ENCODE peak calls at places on chromosomes 13 and 19, in six cellular contexts. B is GM23248; F is CD4-positive, alpha-beta memory T cell; W is NB4; Z is GM13977; C is RCC 7860. T is an unnamed sample.

GRCh38 chr19:34831714-34832113 is 58.7 kb upstream of the ZNF599 start:
- DNase-seq in W (no peak), B (no peak), C (no peak), Z (no peak), F (no peak), T (no peak)

GRCh38 chr19:6108721-6109633 is 1.3 kb downstream of the RFX2 start:
- DNase-seq in Z (no peak), F (peak; percentile 72), B (peak; percentile 83), W (peak; percentile 51), C (no peak), T (no peak)

GRCh38 chr13:113231306-113232207 is 22.1 kb downstream of the CUL4A start:
- DNase-seq in B (no peak), C (no peak), F (no peak), W (no peak), Z (no peak), T (no peak)

GRCh38 chr19:35466259-35466658 is 18.2 kb downstream of the FFAR2 start:
- DNase-seq in W (no peak), C (no peak), F (no peak), B (no peak), Z (no peak), T (no peak)

GRCh38 chr19:43420954-43421353 is 6.3 kb downstream of the TEX101 start:
- DNase-seq in W (no peak), C (no peak), B (no peak), F (no peak), Z (no peak), T (no peak)

GRCh38 chr19:4347521-4347920 is 4.2 kb downstream of the MPND start:
- DNase-seq in C (no peak), W (no peak), Z (no peak), B (no peak), F (no peak), T (no peak)

GRCh38 chr19:54209748-54210494 is 9.3 kb downstream of the RPS9 start:
- DNase-seq in B (peak; percentile 96), W (peak; percentile 52), F (peak; percentile 27), Z (no peak), C (peak; percentile 95), T (peak; percentile 57)

GRCh38 chr19:15115080-15115479 is 7.9 kb downstream of the SYDE1 start:
- DNase-seq in C (no peak), B (no peak), F (no peak), W (no peak), Z (no peak), T (no peak)

GRCh38 chr13:108154421-108154858 is 60.9 kb downstream of the LIG4 start:
- DNase-seq in Z (no peak), F (no peak), C (no peak), B (no peak), W (no peak), T (no peak)

GRCh38 chr19:38036707-38037106 is 129.7 kb downstream of the SIPA1L3 start:
- DNase-seq in Z (no peak), F (no peak), W (no peak), B (no peak), C (no peak), T (no peak)

GRCh38 chr19:6273701-6274601 is 5.8 kb downstream of the MLLT1 start:
- DNase-seq in W (peak; percentile 84), Z (peak; percentile 17), F (no peak), B (peak; percentile 99), C (peak; percentile 89), T (no peak)

GRCh38 chr19:51798958-51799310 is 4.0 kb downstream of the FPR3 start:
- DNase-seq in Z (no peak), C (no peak), F (no peak), B (no peak), W (no peak), T (no peak)

GRCh38 chr19:4831351-4832340 is at the start of gene TICAM1:
- DNase-seq in Z (peak; percentile 80), F (peak; percentile 85), C (peak; percentile 55), B (peak; percentile 86), W (peak; percentile 34), T (no peak)

T was measured in Jurkat, Clone E6-1.